ENCODE peak calls at places on chromosomes 1 and 21, in five cellular contexts. G is pancreas, K is cardiac muscle cell, W is Caco-2, Q is GM23248. V is an unnamed sample.

GRCh38 chr1:83102630-83103071 is 896.3 kb downstream of the TTLL7 start:
- DNase-seq in G (no peak), W (no peak), Q (no peak), K (peak; percentile 68), V (peak; percentile 45)

GRCh38 chr1:234348964-234349363 is 24.3 kb upstream of the COA6 start:
- DNase-seq in W (no peak), K (no peak), G (no peak), Q (no peak), V (no peak)

GRCh38 chr1:199226163-199226562 is 587.3 kb downstream of the PTPRC start:
- DNase-seq in W (no peak), Q (peak; percentile 65), K (no peak), G (no peak), V (no peak)

GRCh38 chr1:200180821-200181220 is 153.3 kb downstream of the NR5A2 start:
- DNase-seq in W (no peak), Q (peak; percentile 86), G (no peak), K (no peak), V (no peak)

GRCh38 chr1:154896811-154897286 is 26.8 kb upstream of the KCNN3 start:
- DNase-seq in K (no peak), W (no peak), G (no peak), Q (no peak), V (no peak)

GRCh38 chr1:60342569-60342968 is 269.0 kb upstream of the C1orf87 start:
- DNase-seq in Q (no peak), G (no peak), W (no peak), K (no peak), V (no peak)

GRCh38 chr1:207866471-207867135 is 44.3 kb downstream of the CD34 start:
- DNase-seq in Q (peak; percentile 54), G (no peak), K (no peak), W (no peak), V (no peak)

GRCh38 chr1:203325418-203326091 is 20.2 kb downstream of the BTG2 start:
- DNase-seq in W (no peak), K (no peak), Q (no peak), G (peak; percentile 81), V (no peak)

GRCh38 chr1:91831132-91831930 is 54.6 kb downstream of the TGFBR3 start:
- DNase-seq in W (no peak), G (no peak), Q (no peak), K (no peak), V (no peak)

GRCh38 chr1:235093013-235093618 is 35.5 kb downstream of the TOMM20 start:
- DNase-seq in K (peak; percentile 77), G (no peak), Q (peak; percentile 78), W (peak; percentile 52), V (no peak)

GRCh38 chr1:173451981-173452380 is 25.2 kb upstream of the PRDX6 start:
- DNase-seq in W (no peak), K (no peak), G (no peak), Q (no peak), V (peak; percentile 85)

GRCh38 chr1:89489037-89489729 is 35.4 kb upstream of the LRRC8B start:
- DNase-seq in Q (peak; percentile 77), K (no peak), G (no peak), W (no peak), V (no peak)

GRCh38 chr21:44487831-44488230 is 32.5 kb downstream of the LRRC3 start:
- DNase-seq in Q (peak; percentile 53), G (no peak), K (no peak), W (peak; percentile 31), V (no peak)

GRCh38 chr21:25456672-25457071 is 150.6 kb downstream of the MRPL39 start:
- DNase-seq in K (no peak), W (no peak), Q (no peak), G (no peak), V (no peak)

GRCh38 chr1:154329551-154330131 is 4.3 kb downstream of the ATP8B2 start:
- DNase-seq in W (no peak), Q (peak; percentile 38), G (no peak), K (no peak), V (no peak)

GRCh38 chr1:54546651-54547348 is 1.2 kb upstream of the ACOT11 start:
- DNase-seq in W (no peak), Q (peak; percentile 33), K (no peak), G (no peak), V (no peak)

GRCh38 chr1:8472668-8473067 is 154.8 kb downstream of the SLC45A1 start:
- DNase-seq in G (no peak), K (no peak), Q (no peak), W (no peak), V (peak; percentile 68)

GRCh38 chr1:53323316-53323715 is 4.6 kb downstream of the LRP8 start:
- DNase-seq in W (no peak), K (no peak), G (peak; percentile 30), Q (no peak), V (no peak)

GRCh38 chr1:17640975-17641374 is 101.5 kb downstream of the ARHGEF10L start:
- DNase-seq in K (no peak), Q (no peak), G (no peak), W (no peak), V (no peak)

GRCh38 chr21:31234936-31235335 is 109.1 kb downstream of the TIAM1 start:
- DNase-seq in Q (no peak), G (no peak), W (no peak), K (no peak), V (no peak)

GRCh38 chr1:51519048-51519856 is at the start of gene EPS15:
- DNase-seq in Q (peak; percentile 92), W (peak; percentile 88), K (peak; percentile 86), G (peak; percentile 95), V (peak; percentile 89)

GRCh38 chr1:88302843-88303486 is 381.1 kb upstream of the PKN2 start:
- DNase-seq in K (peak; percentile 64), W (peak; percentile 12), G (no peak), Q (peak; percentile 80), V (peak; percentile 10)

GRCh38 chr1:6984533-6984932 is 199.3 kb downstream of the CAMTA1 start:
- DNase-seq in K (no peak), G (no peak), Q (no peak), W (no peak), V (no peak)

GRCh38 chr1:167500283-167500860 is 18.0 kb downstream of the CD247 start:
- DNase-seq in G (no peak), W (no peak), Q (no peak), K (no peak), V (no peak)

GRCh38 chr1:160376525-160377131 is 9.8 kb downstream of the NHLH1 start:
- DNase-seq in K (peak; percentile 75), W (peak; percentile 62), G (no peak), Q (peak; percentile 79), V (peak; percentile 60)

GRCh38 chr1:185567006-185567405 is 167.2 kb upstream of the HMCN1 start:
- DNase-seq in G (no peak), K (no peak), W (no peak), Q (peak; percentile 82), V (peak; percentile 25)

GRCh38 chr1:16019580-16020277 is 1.9 kb upstream of the HSPB7 start:
- DNase-seq in K (peak; percentile 52), W (no peak), Q (peak; percentile 83), G (no peak), V (no peak)

GRCh38 chr1:185701650-185702049 is 32.5 kb upstream of the HMCN1 start:
- DNase-seq in Q (no peak), G (no peak), K (no peak), W (no peak), V (no peak)

GRCh38 chr1:220734571-220735326 is 13.4 kb upstream of the MTARC2 start:
- DNase-seq in W (peak; percentile 56), K (no peak), Q (peak; percentile 72), G (no peak), V (peak; percentile 83)

GRCh38 chr1:172823534-172823933 is 164.6 kb downstream of the FASLG start:
- DNase-seq in K (no peak), G (no peak), W (no peak), Q (peak; percentile 69), V (no peak)

GRCh38 chr1:37601441-37601840 is 5.7 kb upstream of the GNL2 start:
- DNase-seq in Q (no peak), G (no peak), K (no peak), W (no peak), V (no peak)

GRCh38 chr1:96362623-96363022 is 359.0 kb upstream of the PTBP2 start:
- DNase-seq in Q (peak; percentile 97), K (no peak), W (no peak), G (no peak), V (peak; percentile 87)

GRCh38 chr1:96361251-96361856 is 360.2 kb upstream of the PTBP2 start:
- DNase-seq in K (no peak), G (no peak), Q (no peak), W (no peak), V (no peak)

GRCh38 chr1:96360036-96360795 is 361.4 kb upstream of the PTBP2 start:
- DNase-seq in K (no peak), G (no peak), W (no peak), Q (peak; percentile 61), V (no peak)

GRCh38 chr1:96364576-96364975 is 357.0 kb upstream of the PTBP2 start:
- DNase-seq in W (no peak), Q (peak; percentile 49), K (no peak), G (no peak), V (no peak)

GRCh38 chr1:96361961-96362360 is 359.6 kb upstream of the PTBP2 start:
- DNase-seq in W (no peak), Q (no peak), K (no peak), G (no peak), V (no peak)
- H3K4me1 ChIP-seq in W (no peaks in the 10 kb centered on the region), Q (peaks cover 65% of the 10 kb centered on the region), K (no peaks in the 10 kb centered on the region), G (no peaks in the 10 kb centered on the region), V (peaks cover 31% of the 10 kb centered on the region)

GRCh38 chr1:19348441-19349198 is 36.5 kb downstream of the SLC66A1 start:
- DNase-seq in K (no peak), W (no peak), Q (no peak), G (no peak), V (no peak)
- H3K4me3 ChIP-seq in K (no peak overlapping the region), W (no peak overlapping the region), Q (no peak overlapping the region), G (no peak overlapping the region), V (no peak overlapping the region)

GRCh38 chr21:45804809-45805313 is 161.3 kb downstream of the PCBP3 start:
- DNase-seq in W (no peak), G (peak; percentile 31), Q (no peak), K (no peak), V (no peak)

GRCh38 chr21:45805321-45805720 is 161.8 kb downstream of the PCBP3 start:
- DNase-seq in Q (no peak), W (no peak), K (no peak), G (peak; percentile 33), V (no peak)

GRCh38 chr21:45811136-45811535 is 167.6 kb downstream of the PCBP3 start:
- DNase-seq in Q (no peak), G (no peak), K (no peak), W (no peak), V (no peak)

GRCh38 chr21:45806042-45806441 is 162.5 kb downstream of the PCBP3 start:
- DNase-seq in K (no peak), W (no peak), G (no peak), Q (no peak), V (no peak)

DNA sequence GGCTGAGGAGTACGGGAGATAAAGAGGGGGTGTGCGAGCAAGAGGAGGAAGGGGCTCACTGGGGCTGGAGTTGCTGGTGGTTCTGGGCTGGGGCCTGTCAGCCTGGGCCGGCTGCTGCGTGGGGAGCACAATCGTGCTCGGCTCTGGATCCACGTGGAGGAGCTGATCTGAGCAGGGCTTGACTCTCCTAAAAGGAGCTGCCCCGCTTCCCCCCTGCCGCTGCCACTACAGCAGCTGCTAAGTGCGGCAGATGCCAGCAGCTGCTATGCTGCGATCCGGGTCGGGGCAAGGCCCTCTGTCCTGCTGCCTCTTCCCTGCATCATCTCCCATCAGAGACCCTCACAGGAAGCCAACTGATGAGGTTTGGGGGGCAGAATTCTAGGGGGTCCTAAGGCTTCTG is 165.9 kb downstream of the PCBP3 start:
- DNase-seq in K (no peak), W (no peak), Q (no peak), G (peak; percentile 33), V (no peak)
- H3K4me1 ChIP-seq in K (no peaks in the 10 kb centered on the region), W (no peaks in the 10 kb centered on the region), Q (no peaks in the 10 kb centered on the region), G (no peaks in the 10 kb centered on the region), V (no peaks in the 10 kb centered on the region)

GRCh38 chr1:29802181-29803068 is 566.1 kb downstream of the PTPRU start:
- DNase-seq in W (no peak), G (no peak), K (no peak), Q (no peak), V (no peak)
- H3K4me3 ChIP-seq in W (no peak overlapping the region), G (no peak overlapping the region), K (no peak overlapping the region), Q (no peak overlapping the region), V (no peak overlapping the region)

V was measured in PC-9.